ENCODE peak calls at places on chromosomes 5 and 9, in eight cellular contexts. L is neural progenitor cell, X is SK-N-SH, Z is HCT116, S is GM23338, Y is hepatocyte, W is MM.1S, F is PC-3. I is an unnamed sample.

GRCh38 chr9:83041771-83042170 is 21.2 kb downstream of the RASEF start:
- DNase-seq in L (no peak), X (no peak), Z (no peak), S (no peak), Y (no peak), W (no peak), F (peak), I (no peak)

GRCh38 chr5:116237917-116238502 is 153.2 kb downstream of the COMMD10 start:
- DNase-seq in L (peak), X (no peak), Z (peak), S (peak), Y (no peak), W (no peak), F (peak), I (no peak)

GRCh38 chr5:96214442-96215197 is 218.4 kb downstream of the PCSK1 start:
- DNase-seq in L (no peak), X (no peak), Z (no peak), S (no peak), Y (no peak), W (no peak), F (no peak), I (no peak)

GRCh38 chr5:14331377-14331776 is 188.2 kb downstream of the TRIO start:
- DNase-seq in L (no peak), X (no peak), Z (no peak), S (no peak), Y (no peak), W (no peak), F (no peak), I (peak)

GRCh38 chr9:107807183-107807582 is 317.6 kb upstream of the KLF4 start:
- DNase-seq in L (no peak), X (no peak), Z (no peak), S (no peak), Y (no peak), W (no peak), F (peak), I (no peak)

GRCh38 chr5:127660048-127660733 is 11.3 kb downstream of the CTXN3 start:
- DNase-seq in L (peak), X (no peak), Z (no peak), S (peak), Y (no peak), W (no peak), F (no peak), I (no peak)

GRCh38 chr5:84436866-84437265 is 52.2 kb upstream of the EDIL3 start:
- DNase-seq in L (no peak), X (no peak), Z (no peak), S (no peak), Y (no peak), W (no peak), F (peak), I (no peak)

GRCh38 chr9:79880626-79881025 is 308.9 kb downstream of the TLE4 start:
- DNase-seq in L (no peak), X (no peak), Z (no peak), S (no peak), Y (no peak), W (peak), F (no peak), I (no peak)

GRCh38 chr9:109098221-109098959 is 21.4 kb downstream of the TMEM245 start:
- DNase-seq in L (peak), X (peak), Z (no peak), S (peak), Y (peak), W (no peak), F (peak), I (no peak)

GRCh38 chr5:55402199-55402598 is 94.4 kb downstream of the MTREX start:
- DNase-seq in L (no peak), X (no peak), Z (no peak), S (peak), Y (no peak), W (no peak), F (no peak), I (no peak)

GRCh38 chr9:38195737-38196161 is 126.7 kb upstream of the SHB start:
- DNase-seq in L (no peak), X (no peak), Z (no peak), S (no peak), Y (peak), W (no peak), F (no peak), I (no peak)

GRCh38 chr5:132143148-132143547 is 69.6 kb downstream of the CSF2 start:
- DNase-seq in L (no peak), X (no peak), Z (no peak), S (peak), Y (no peak), W (no peak), F (no peak), I (no peak)

GRCh38 chr9:16180546-16180945 is 627.7 kb downstream of the CCDC171 start:
- DNase-seq in L (no peak), X (no peak), Z (no peak), S (no peak), Y (no peak), W (no peak), F (peak), I (no peak)

GRCh38 chr5:16179936-16180788 is 571 bp upstream of the MARCHF11 start:
- DNase-seq in L (peak), X (no peak), Z (no peak), S (peak), Y (peak), W (no peak), F (no peak), I (no peak)

GRCh38 chr5:16179511-16179935 is at the start of gene MARCHF11:
- DNase-seq in L (peak), X (peak), Z (no peak), S (peak), Y (peak), W (no peak), F (no peak), I (no peak)

GRCh38 chr5:16180789-16181082 is 1.1 kb upstream of the MARCHF11 start:
- DNase-seq in L (no peak), X (no peak), Z (no peak), S (no peak), Y (no peak), W (no peak), F (no peak), I (no peak)

DNA sequence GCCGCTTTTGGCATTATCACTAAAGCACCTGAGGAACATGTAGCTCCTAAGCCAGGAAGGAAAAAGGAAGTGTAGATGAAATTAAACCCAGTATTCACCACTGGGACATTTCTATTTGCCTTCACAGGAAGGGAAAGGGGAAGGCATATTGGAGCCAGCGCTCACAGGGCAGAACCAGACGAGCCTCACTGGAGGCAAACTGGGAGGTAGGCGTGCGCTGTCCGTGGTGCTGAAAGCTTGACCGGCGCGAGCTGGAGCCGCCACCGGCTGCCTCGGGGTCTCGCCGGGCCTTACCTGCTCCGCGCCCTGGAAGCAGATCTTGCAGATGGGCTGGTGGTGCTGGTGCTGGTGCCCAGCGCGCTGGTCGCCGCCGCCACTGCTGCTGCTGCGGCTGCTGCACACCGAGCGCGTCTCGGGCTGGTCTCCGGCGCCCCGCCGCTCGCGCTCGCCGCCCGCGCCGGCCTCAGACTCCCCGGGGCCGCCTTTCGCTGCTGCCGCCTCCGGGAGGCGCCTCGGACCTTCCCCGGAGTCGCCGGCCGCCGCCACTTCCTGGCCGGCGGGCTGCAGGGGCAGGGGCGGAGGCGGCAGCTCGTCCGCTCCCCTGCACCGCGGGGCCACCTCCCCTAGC is 732 bp downstream of the MARCHF11 start:
- DNase-seq in L (peak), X (peak), Z (no peak), S (peak), Y (peak), W (peak), F (peak), I (peak)
- TF ChIP-seq CTCF in L (no peak), X (peak), Z (no peak), S (peak), Y (peak), W (no peak), F (no peak), I (no peak)

GRCh38 chr5:17037751-17038150 is 101.7 kb upstream of the MYO10 start:
- DNase-seq in L (no peak), X (no peak), Z (no peak), S (no peak), Y (no peak), W (peak), F (peak), I (no peak)
- TF ChIP-seq EZH2phosphoT487 in L (no peak), X (no peak), Z (no peak), S (no peak), Y (no peak), W (no peak), F (no peak), I (no peak)

DNA sequence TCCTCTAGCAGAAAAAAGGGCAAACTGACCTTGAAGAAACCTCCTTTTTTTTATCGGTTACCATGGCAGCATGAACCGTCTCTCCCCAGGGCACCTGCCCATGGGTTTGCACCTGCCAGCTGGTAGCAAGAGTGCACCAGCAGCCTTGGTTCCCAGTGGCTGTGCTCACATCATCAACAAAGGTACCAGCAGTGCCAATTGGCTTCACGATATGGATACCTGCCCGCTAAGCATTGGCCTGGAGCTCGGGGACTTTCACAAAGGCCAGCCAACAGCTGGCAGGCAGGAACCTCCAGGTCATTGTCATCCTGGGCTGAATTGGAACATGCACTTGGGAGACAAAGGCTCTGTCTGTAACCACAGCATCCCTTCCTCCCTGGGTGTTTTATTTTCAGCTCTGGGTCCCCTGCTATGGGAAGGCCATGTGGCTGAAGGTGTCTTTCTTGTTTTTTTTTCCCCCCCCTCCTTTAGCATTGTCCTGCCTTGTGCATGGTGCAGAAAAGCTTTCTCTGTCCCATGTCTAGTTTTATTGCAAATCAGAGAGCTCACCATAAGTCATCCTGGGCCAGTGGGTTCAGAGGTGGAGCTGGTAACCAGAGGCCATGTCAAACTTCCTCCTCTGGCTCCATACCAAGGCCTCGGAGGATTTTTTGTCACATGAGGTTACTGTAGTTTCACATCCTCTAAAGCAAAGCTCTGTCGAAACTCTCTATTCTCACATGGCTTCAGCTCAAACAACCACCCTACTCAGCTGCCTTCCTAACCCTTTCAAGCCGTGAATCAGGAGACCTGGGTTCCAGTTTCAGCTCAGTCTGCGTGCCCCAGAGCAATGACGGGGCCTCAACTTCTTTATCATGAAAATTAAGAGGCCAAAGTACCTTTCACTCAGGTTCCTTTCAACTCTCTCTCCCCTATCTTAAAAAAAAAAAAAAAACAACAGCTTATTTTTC is 145.5 kb upstream of the MAP3K1 start:
- DNase-seq in L (no peak), X (no peak), Z (no peak), S (peak), Y (peak), W (peak), F (peak), I (peak)
- H3K4me2 ChIP-seq in L (no peak), X (no peak), Z (no peak), S (peak), Y (no peak), W (peak), F (peak), I (peak)

GRCh38 chr5:140168371-140168770 is 6.6 kb upstream of the CYSTM1 start:
- DNase-seq in L (no peak), X (no peak), Z (no peak), S (no peak), Y (no peak), W (peak), F (peak), I (peak)

GRCh38 chr5:140166911-140167310 is 8.1 kb upstream of the CYSTM1 start:
- DNase-seq in L (no peak), X (no peak), Z (no peak), S (no peak), Y (no peak), W (no peak), F (no peak), I (no peak)

GRCh38 chr5:140172473-140172872 is 2.5 kb upstream of the CYSTM1 start:
- DNase-seq in L (no peak), X (no peak), Z (no peak), S (no peak), Y (no peak), W (no peak), F (no peak), I (no peak)

GRCh38 chr5:140165921-140166270 is 9.1 kb upstream of the CYSTM1 start:
- DNase-seq in L (no peak), X (no peak), Z (no peak), S (no peak), Y (no peak), W (no peak), F (no peak), I (no peak)

GRCh38 chr5:140169410-140169809 is 5.6 kb upstream of the CYSTM1 start:
- DNase-seq in L (no peak), X (no peak), Z (no peak), S (peak), Y (no peak), W (peak), F (peak), I (no peak)
- TF ChIP-seq CTCF in L (peak), X (peak), Z (peak), S (peak), Y (peak), W (peak), F (peak), I (no peak)

GRCh38 chr9:121708768-121709488 is 57.5 kb downstream of the DAB2IP start:
- DNase-seq in L (no peak), X (peak), Z (no peak), S (peak), Y (no peak), W (no peak), F (no peak), I (no peak)
- TF ChIP-seq EZH2phosphoT487 in L (no peak), X (no peak), Z (no peak), S (no peak), Y (no peak), W (no peak), F (no peak), I (no peak)

DNA sequence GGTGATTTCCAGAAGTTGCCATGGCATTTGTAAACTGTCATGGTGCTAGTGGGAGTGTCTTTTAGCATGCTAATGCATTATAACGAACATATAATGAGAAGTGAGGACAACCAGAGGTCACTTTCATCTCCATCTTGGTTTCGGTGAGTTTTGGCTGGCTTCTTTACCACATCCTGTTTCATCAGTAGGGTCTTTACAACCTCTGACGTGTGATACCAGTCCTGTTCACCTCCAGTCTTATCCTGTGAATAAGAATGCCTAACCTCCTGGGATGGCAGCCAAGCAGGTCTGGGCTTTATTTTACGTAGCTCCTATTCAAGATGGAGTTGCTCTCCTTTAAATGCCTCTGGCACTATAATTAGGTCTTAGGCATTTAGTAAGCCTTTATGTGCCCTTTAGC is 20.4 kb upstream of the RFK start:
- DNase-seq in L (no peak), X (no peak), Z (no peak), S (no peak), Y (no peak), W (peak), F (peak), I (peak)
- H3K4me2 ChIP-seq in L (no peak), X (no peak), Z (no peak), S (no peak), Y (no peak), W (no peak), F (no peak), I (peak)

DNA sequence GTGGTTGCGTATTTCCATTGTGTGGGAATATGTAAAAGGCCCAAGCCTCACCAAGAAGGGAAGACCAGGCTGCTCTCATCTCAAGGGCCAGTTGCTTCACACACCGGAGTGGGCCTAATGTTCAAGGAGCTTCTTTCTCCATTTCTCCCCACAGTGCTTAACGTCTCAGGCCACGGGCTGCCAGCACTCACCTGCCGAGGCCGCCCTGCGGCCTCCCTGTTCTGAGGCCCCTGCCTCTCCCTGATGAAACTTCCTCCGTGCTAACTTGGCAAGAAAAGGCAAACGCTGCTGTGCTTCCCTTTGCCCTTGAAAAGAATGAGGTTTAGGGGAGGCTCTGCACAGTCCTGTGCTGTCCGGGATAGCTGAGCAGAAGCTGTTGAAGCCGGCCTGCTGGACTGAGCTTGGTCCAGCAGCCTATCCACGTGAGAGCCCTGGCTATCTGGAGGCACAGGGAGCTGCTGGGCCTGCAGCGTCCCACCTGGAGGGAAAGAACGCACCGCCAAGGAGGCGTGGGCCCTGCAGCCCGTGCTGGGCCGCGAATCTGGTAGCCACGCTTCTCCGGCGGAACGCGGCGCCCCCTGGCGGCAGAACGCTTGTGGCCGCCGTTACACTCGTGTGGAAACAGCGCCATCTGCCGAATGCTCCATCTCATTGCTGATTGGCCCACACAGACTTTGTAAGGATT is 73.5 kb upstream of the PRSS3 start:
- DNase-seq in L (peak), X (peak), Z (peak), S (peak), Y (peak), W (peak), F (peak), I (peak)
- TF ChIP-seq CTCF in L (peak), X (peak), Z (peak), S (peak), Y (peak), W (peak), F (peak), I (peak)

I was measured in OCI-LY7.